ENCODE peak calls at places on chromosomes 13 and 19, in ten cellular contexts. One of them, this sample, is unnamed.
A peak's percentile ranks its signal among the peaks of the same experiment; 100 is the strongest.

GRCh38 chr13:35840991-35841604 is 290.1 kb downstream of the DCLK1 start:
- DNase-seq in GM23338: no peak
- DNase-seq in stomach: no peak
- DNase-seq in transverse colon: no peak
- DNase-seq in HL-60: no peak
- DNase-seq in GM12892: no peak
- DNase-seq in suprapubic skin: no peak
- DNase-seq in upper lobe of left lung: no peak
- DNase-seq in HCT116: no peak
- DNase-seq in sigmoid colon: no peak
- DNase-seq in this sample: no peak

GRCh38 chr13:104057851-104058250 is 991.6 kb upstream of the SLC10A2 start:
- DNase-seq in HL-60: no peak
- DNase-seq in stomach: no peak
- DNase-seq in upper lobe of left lung: no peak
- DNase-seq in sigmoid colon: no peak
- DNase-seq in transverse colon: no peak
- DNase-seq in GM12892: no peak
- DNase-seq in suprapubic skin: no peak
- DNase-seq in GM23338: no peak
- DNase-seq in HCT116: no peak
- DNase-seq in this sample: no peak

GRCh38 chr13:78604782-78605611 is 1.6 kb upstream of the POU4F1 start:
- DNase-seq in upper lobe of left lung: no peak
- DNase-seq in HL-60: no peak
- DNase-seq in GM23338: peak; percentile 79
- DNase-seq in transverse colon: no peak
- DNase-seq in suprapubic skin: no peak
- DNase-seq in GM12892: no peak
- DNase-seq in stomach: no peak
- DNase-seq in HCT116: no peak
- DNase-seq in sigmoid colon: no peak
- DNase-seq in this sample: no peak

GRCh38 chr19:43148233-43148632 is 38.1 kb downstream of the PSG5 start:
- DNase-seq in GM23338: no peak
- DNase-seq in upper lobe of left lung: no peak
- DNase-seq in HL-60: no peak
- DNase-seq in stomach: no peak
- DNase-seq in HCT116: no peak
- DNase-seq in GM12892: no peak
- DNase-seq in suprapubic skin: no peak
- DNase-seq in sigmoid colon: no peak
- DNase-seq in transverse colon: no peak
- DNase-seq in this sample: peak; percentile 25

GRCh38 chr13:112623051-112623711 is 35.2 kb upstream of the TUBGCP3 start:
- DNase-seq in suprapubic skin: no peak
- DNase-seq in HL-60: no peak
- DNase-seq in GM12892: no peak
- DNase-seq in sigmoid colon: no peak
- DNase-seq in GM23338: no peak
- DNase-seq in transverse colon: no peak
- DNase-seq in stomach: no peak
- DNase-seq in upper lobe of left lung: peak; percentile 58
- DNase-seq in HCT116: no peak
- DNase-seq in this sample: no peak

GRCh38 chr13:109517516-109517915 is 268.9 kb downstream of the IRS2 start:
- DNase-seq in stomach: no peak
- DNase-seq in GM12892: no peak
- DNase-seq in sigmoid colon: no peak
- DNase-seq in suprapubic skin: no peak
- DNase-seq in upper lobe of left lung: no peak
- DNase-seq in GM23338: no peak
- DNase-seq in HCT116: no peak
- DNase-seq in transverse colon: no peak
- DNase-seq in HL-60: no peak
- DNase-seq in this sample: no peak

GRCh38 chr19:58361900-58362271 is 665 bp downstream of the ZNF497 start:
- DNase-seq in HL-60: peak; percentile 56
- DNase-seq in HCT116: peak; percentile 46
- DNase-seq in upper lobe of left lung: peak; percentile 89
- DNase-seq in GM12892: peak; percentile 67
- DNase-seq in stomach: peak; percentile 38
- DNase-seq in transverse colon: peak; percentile 57
- DNase-seq in suprapubic skin: peak; percentile 81
- DNase-seq in sigmoid colon: no peak
- DNase-seq in GM23338: peak; percentile 64
- DNase-seq in this sample: peak; percentile 61

GRCh38 chr19:41327499-41328156 is 17.7 kb downstream of the CCDC97 start:
- DNase-seq in suprapubic skin: peak; percentile 88
- DNase-seq in GM23338: peak; percentile 67
- DNase-seq in transverse colon: peak; percentile 88
- DNase-seq in stomach: peak; percentile 87
- DNase-seq in sigmoid colon: no peak
- DNase-seq in HL-60: peak; percentile 92
- DNase-seq in HCT116: no peak
- DNase-seq in upper lobe of left lung: peak; percentile 94
- DNase-seq in GM12892: peak; percentile 90
- DNase-seq in this sample: peak; percentile 79

GRCh38 chr13:112625698-112626097 is 37.7 kb upstream of the TUBGCP3 start:
- DNase-seq in HCT116: no peak
- DNase-seq in GM23338: no peak
- DNase-seq in upper lobe of left lung: no peak
- DNase-seq in sigmoid colon: no peak
- DNase-seq in GM12892: no peak
- DNase-seq in HL-60: no peak
- DNase-seq in stomach: no peak
- DNase-seq in transverse colon: no peak
- DNase-seq in suprapubic skin: no peak
- DNase-seq in this sample: no peak

GRCh38 chr19:35357867-35358573 is at the start of gene FFAR3:
- DNase-seq in upper lobe of left lung: no peak
- DNase-seq in stomach: peak; percentile 75
- DNase-seq in HCT116: no peak
- DNase-seq in GM23338: peak; percentile 14
- DNase-seq in suprapubic skin: peak; percentile 8
- DNase-seq in transverse colon: no peak
- DNase-seq in sigmoid colon: peak; percentile 67
- DNase-seq in GM12892: no peak
- DNase-seq in HL-60: peak; percentile 79
- DNase-seq in this sample: no peak

GRCh38 chr19:48745208-48745995 is 1.3 kb downstream of the IZUMO1 start:
- DNase-seq in GM23338: peak; percentile 94
- DNase-seq in sigmoid colon: peak; percentile 75
- DNase-seq in upper lobe of left lung: no peak
- DNase-seq in stomach: peak; percentile 63
- DNase-seq in HCT116: no peak
- DNase-seq in GM12892: peak; percentile 65
- DNase-seq in HL-60: peak; percentile 54
- DNase-seq in suprapubic skin: no peak
- DNase-seq in transverse colon: peak; percentile 47
- DNase-seq in this sample: no peak

GRCh38 chr19:30492581-30492980 is 120.4 kb downstream of the ZNF536 start:
- DNase-seq in transverse colon: no peak
- DNase-seq in GM12892: no peak
- DNase-seq in HL-60: no peak
- DNase-seq in GM23338: peak; percentile 32
- DNase-seq in HCT116: no peak
- DNase-seq in upper lobe of left lung: no peak
- DNase-seq in suprapubic skin: no peak
- DNase-seq in stomach: no peak
- DNase-seq in sigmoid colon: no peak
- DNase-seq in this sample: no peak

GRCh38 chr13:113828282-113828825 is 35.5 kb downstream of the GAS6 start:
- DNase-seq in transverse colon: no peak
- DNase-seq in HCT116: no peak
- DNase-seq in sigmoid colon: no peak
- DNase-seq in suprapubic skin: no peak
- DNase-seq in GM23338: no peak
- DNase-seq in HL-60: no peak
- DNase-seq in GM12892: no peak
- DNase-seq in upper lobe of left lung: no peak
- DNase-seq in stomach: no peak
- DNase-seq in this sample: no peak

GRCh38 chr19:48673436-48674100 is 751 bp upstream of the NTN5 start:
- DNase-seq in HL-60: no peak
- DNase-seq in HCT116: no peak
- DNase-seq in GM12892: no peak
- DNase-seq in stomach: no peak
- DNase-seq in suprapubic skin: no peak
- DNase-seq in upper lobe of left lung: peak; percentile 59
- DNase-seq in transverse colon: no peak
- DNase-seq in sigmoid colon: no peak
- DNase-seq in GM23338: no peak
- DNase-seq in this sample: no peak

GRCh38 chr13:113533441-113533840 is 42.9 kb upstream of the DCUN1D2 start:
- DNase-seq in sigmoid colon: peak; percentile 67
- DNase-seq in GM23338: no peak
- DNase-seq in GM12892: no peak
- DNase-seq in stomach: no peak
- DNase-seq in HL-60: no peak
- DNase-seq in upper lobe of left lung: no peak
- DNase-seq in transverse colon: no peak
- DNase-seq in HCT116: no peak
- DNase-seq in suprapubic skin: no peak
- DNase-seq in this sample: no peak

GRCh38 chr19:46861691-46862503 is 1.1 kb downstream of the ARHGAP35 start:
- DNase-seq in stomach: peak; percentile 28
- DNase-seq in GM12892: no peak
- DNase-seq in HL-60: peak; percentile 28
- DNase-seq in HCT116: no peak
- DNase-seq in suprapubic skin: peak; percentile 76
- DNase-seq in upper lobe of left lung: no peak
- DNase-seq in sigmoid colon: peak; percentile 70
- DNase-seq in GM23338: peak; percentile 43
- DNase-seq in transverse colon: peak; percentile 28
- DNase-seq in this sample: no peak

GRCh38 chr13:20109037-20109436 is 51.8 kb downstream of the GJA3 start:
- DNase-seq in upper lobe of left lung: no peak
- DNase-seq in GM12892: no peak
- DNase-seq in transverse colon: no peak
- DNase-seq in HL-60: no peak
- DNase-seq in sigmoid colon: no peak
- DNase-seq in HCT116: no peak
- DNase-seq in GM23338: no peak
- DNase-seq in suprapubic skin: no peak
- DNase-seq in stomach: no peak
- DNase-seq in this sample: no peak
- TF ChIP-seq POLR2AphosphoS5 in upper lobe of left lung: no peak
- TF ChIP-seq POLR2AphosphoS5 in GM12892: no peak
- TF ChIP-seq POLR2AphosphoS5 in transverse colon: no peak
- TF ChIP-seq POLR2AphosphoS5 in HL-60: no peak
- TF ChIP-seq POLR2AphosphoS5 in sigmoid colon: no peak
- TF ChIP-seq POLR2AphosphoS5 in HCT116: no peak
- TF ChIP-seq POLR2AphosphoS5 in GM23338: no peak
- TF ChIP-seq POLR2AphosphoS5 in suprapubic skin: no peak
- TF ChIP-seq POLR2AphosphoS5 in stomach: no peak
- TF ChIP-seq POLR2AphosphoS5 in this sample: no peak

GRCh38 chr13:56720841-56721240 is 419.9 kb upstream of the PRR20A start:
- DNase-seq in sigmoid colon: no peak
- DNase-seq in GM12892: no peak
- DNase-seq in GM23338: peak; percentile 21
- DNase-seq in HL-60: no peak
- DNase-seq in upper lobe of left lung: no peak
- DNase-seq in suprapubic skin: no peak
- DNase-seq in HCT116: no peak
- DNase-seq in stomach: no peak
- DNase-seq in transverse colon: no peak
- DNase-seq in this sample: no peak

GRCh38 chr13:56713656-56714055 is 427.1 kb upstream of the PRR20A start:
- DNase-seq in sigmoid colon: no peak
- DNase-seq in HCT116: no peak
- DNase-seq in stomach: no peak
- DNase-seq in HL-60: no peak
- DNase-seq in suprapubic skin: no peak
- DNase-seq in transverse colon: no peak
- DNase-seq in upper lobe of left lung: no peak
- DNase-seq in GM12892: no peak
- DNase-seq in GM23338: peak; percentile 49
- DNase-seq in this sample: no peak

GRCh38 chr13:56718791-56719190 is 421.9 kb upstream of the PRR20A start:
- DNase-seq in GM12892: no peak
- DNase-seq in GM23338: no peak
- DNase-seq in upper lobe of left lung: no peak
- DNase-seq in HCT116: no peak
- DNase-seq in stomach: no peak
- DNase-seq in suprapubic skin: no peak
- DNase-seq in sigmoid colon: no peak
- DNase-seq in HL-60: no peak
- DNase-seq in transverse colon: no peak
- DNase-seq in this sample: no peak
- TF ChIP-seq POLR2AphosphoS5 in GM12892: no peak
- TF ChIP-seq POLR2AphosphoS5 in GM23338: no peak
- TF ChIP-seq POLR2AphosphoS5 in upper lobe of left lung: no peak
- TF ChIP-seq POLR2AphosphoS5 in HCT116: no peak
- TF ChIP-seq POLR2AphosphoS5 in stomach: no peak
- TF ChIP-seq POLR2AphosphoS5 in suprapubic skin: no peak
- TF ChIP-seq POLR2AphosphoS5 in sigmoid colon: no peak
- TF ChIP-seq POLR2AphosphoS5 in HL-60: no peak
- TF ChIP-seq POLR2AphosphoS5 in transverse colon: no peak
- TF ChIP-seq POLR2AphosphoS5 in this sample: no peak

DNA sequence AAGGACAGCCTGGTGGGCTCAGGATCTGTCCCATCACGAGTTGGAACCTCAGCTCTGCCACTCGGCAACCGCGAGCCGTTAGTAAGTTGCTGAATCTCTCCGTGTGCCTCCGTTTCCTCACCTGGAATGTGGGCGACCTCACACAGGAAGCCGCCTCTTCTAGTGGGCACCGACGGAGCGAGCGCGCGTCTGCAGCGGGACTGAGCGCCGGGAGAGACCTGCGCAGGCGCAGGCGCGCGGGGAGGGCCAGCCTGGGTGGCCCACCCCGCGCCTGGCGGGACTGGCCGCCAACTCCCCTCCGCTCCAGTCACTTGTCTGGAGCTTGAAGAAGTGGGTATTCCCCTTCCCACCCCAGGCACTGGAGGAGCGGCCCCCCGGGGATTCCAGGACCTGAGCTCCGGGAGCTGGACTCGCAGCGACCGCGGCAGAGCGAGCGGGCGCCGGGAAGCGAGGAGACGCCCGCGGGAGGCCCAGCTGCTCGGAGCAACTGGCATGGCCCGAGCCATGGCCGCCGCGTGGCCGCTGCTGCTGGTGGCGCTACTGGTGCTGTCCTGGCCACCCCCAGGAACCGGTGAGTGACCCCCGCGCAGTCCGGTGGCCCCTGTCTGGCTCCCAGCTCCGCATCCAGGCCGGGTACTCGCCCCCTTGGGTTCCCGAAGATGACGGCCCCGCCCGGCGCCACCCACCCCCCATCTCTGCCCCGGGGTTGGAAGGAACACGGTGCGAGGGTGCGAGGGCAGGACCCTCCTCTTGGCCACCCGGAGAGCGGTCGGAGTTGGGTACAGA is at the start of gene PVR:
- DNase-seq in GM12892: no peak
- DNase-seq in upper lobe of left lung: peak; percentile 94
- DNase-seq in stomach: peak; percentile 72
- DNase-seq in transverse colon: peak; percentile 75
- DNase-seq in GM23338: peak; percentile 75
- DNase-seq in HCT116: no peak
- DNase-seq in suprapubic skin: no peak
- DNase-seq in HL-60: peak; percentile 55
- DNase-seq in sigmoid colon: peak; percentile 80
- DNase-seq in this sample: peak; percentile 54
- TF ChIP-seq POLR2AphosphoS5 in GM12892: no peak
- TF ChIP-seq POLR2AphosphoS5 in upper lobe of left lung: peak; percentile 57
- TF ChIP-seq POLR2AphosphoS5 in stomach: peak; percentile 65
- TF ChIP-seq POLR2AphosphoS5 in transverse colon: peak; percentile 78
- TF ChIP-seq POLR2AphosphoS5 in GM23338: peak; percentile 65
- TF ChIP-seq POLR2AphosphoS5 in HCT116: peak; percentile 93
- TF ChIP-seq POLR2AphosphoS5 in suprapubic skin: no peak
- TF ChIP-seq POLR2AphosphoS5 in HL-60: no peak
- TF ChIP-seq POLR2AphosphoS5 in sigmoid colon: peak; percentile 76
- TF ChIP-seq POLR2AphosphoS5 in this sample: peak; percentile 24

GRCh38 chr19:2983351-2984195 is 6.2 kb downstream of the TLE6 start:
- DNase-seq in HL-60: no peak
- DNase-seq in GM12892: no peak
- DNase-seq in suprapubic skin: no peak
- DNase-seq in stomach: no peak
- DNase-seq in sigmoid colon: peak; percentile 86
- DNase-seq in GM23338: peak; percentile 93
- DNase-seq in transverse colon: peak; percentile 30
- DNase-seq in upper lobe of left lung: no peak
- DNase-seq in HCT116: no peak
- DNase-seq in this sample: peak; percentile 86
- TF ChIP-seq POLR2AphosphoS5 in HL-60: no peak
- TF ChIP-seq POLR2AphosphoS5 in GM12892: no peak
- TF ChIP-seq POLR2AphosphoS5 in suprapubic skin: no peak
- TF ChIP-seq POLR2AphosphoS5 in stomach: no peak
- TF ChIP-seq POLR2AphosphoS5 in sigmoid colon: peak; percentile 62
- TF ChIP-seq POLR2AphosphoS5 in GM23338: peak; percentile 42
- TF ChIP-seq POLR2AphosphoS5 in transverse colon: peak; percentile 17
- TF ChIP-seq POLR2AphosphoS5 in upper lobe of left lung: peak; percentile 29
- TF ChIP-seq POLR2AphosphoS5 in HCT116: no peak
- TF ChIP-seq POLR2AphosphoS5 in this sample: peak; percentile 17

This sample was measured in breast epithelium.